ENCODE peak calls at places on chromosomes 5 and 9, in four cellular contexts. One of them, this sample, is unnamed.

GRCh38 chr9:70420267-70421019 is 6.0 kb upstream of the KLF9 start:
- DNase-seq in stimulated activated CD8-positive, alpha-beta memory T cell treated with anti-CD3 and anti-CD28 coated beads, Interleukin-4, amount 100 ng/mL, for 24 hours: peak
- DNase-seq in EH: peak
- DNase-seq in lower lobe of right lung: peak
- DNase-seq in this sample: peak

GRCh38 chr9:130651221-130651620 is 13.2 kb upstream of the PRDM12 start:
- DNase-seq in stimulated activated CD8-positive, alpha-beta memory T cell treated with anti-CD3 and anti-CD28 coated beads, Interleukin-4, amount 100 ng/mL, for 24 hours: no peak
- DNase-seq in EH: no peak
- DNase-seq in lower lobe of right lung: no peak
- DNase-seq in this sample: no peak

GRCh38 chr9:7154003-7154619 is 396.3 kb downstream of the KDM4C start:
- DNase-seq in stimulated activated CD8-positive, alpha-beta memory T cell treated with anti-CD3 and anti-CD28 coated beads, Interleukin-4, amount 100 ng/mL, for 24 hours: no peak
- DNase-seq in EH: no peak
- DNase-seq in lower lobe of right lung: no peak
- DNase-seq in this sample: no peak

GRCh38 chr9:127360205-127360604 is 36.8 kb upstream of the SLC2A8 start:
- DNase-seq in stimulated activated CD8-positive, alpha-beta memory T cell treated with anti-CD3 and anti-CD28 coated beads, Interleukin-4, amount 100 ng/mL, for 24 hours: no peak
- DNase-seq in EH: peak
- DNase-seq in lower lobe of right lung: no peak
- DNase-seq in this sample: no peak

GRCh38 chr5:134493461-134494055 is 31.9 kb upstream of the JADE2 start:
- DNase-seq in stimulated activated CD8-positive, alpha-beta memory T cell treated with anti-CD3 and anti-CD28 coated beads, Interleukin-4, amount 100 ng/mL, for 24 hours: no peak
- DNase-seq in EH: no peak
- DNase-seq in lower lobe of right lung: no peak
- DNase-seq in this sample: no peak

GRCh38 chr9:69452110-69452780 is 127.2 kb downstream of the ENTREP1 start:
- DNase-seq in stimulated activated CD8-positive, alpha-beta memory T cell treated with anti-CD3 and anti-CD28 coated beads, Interleukin-4, amount 100 ng/mL, for 24 hours: no peak
- DNase-seq in EH: no peak
- DNase-seq in lower lobe of right lung: no peak
- DNase-seq in this sample: no peak

GRCh38 chr9:91750343-91750742 is 199.7 kb downstream of the ROR2 start:
- DNase-seq in stimulated activated CD8-positive, alpha-beta memory T cell treated with anti-CD3 and anti-CD28 coated beads, Interleukin-4, amount 100 ng/mL, for 24 hours: no peak
- DNase-seq in EH: peak
- DNase-seq in lower lobe of right lung: no peak
- DNase-seq in this sample: no peak

GRCh38 chr9:129637102-129637501 is 4.8 kb downstream of the ASB6 start:
- DNase-seq in stimulated activated CD8-positive, alpha-beta memory T cell treated with anti-CD3 and anti-CD28 coated beads, Interleukin-4, amount 100 ng/mL, for 24 hours: no peak
- DNase-seq in EH: no peak
- DNase-seq in lower lobe of right lung: no peak
- DNase-seq in this sample: no peak

GRCh38 chr9:37060821-37061220 is 26.8 kb upstream of the PAX5 start:
- DNase-seq in stimulated activated CD8-positive, alpha-beta memory T cell treated with anti-CD3 and anti-CD28 coated beads, Interleukin-4, amount 100 ng/mL, for 24 hours: no peak
- DNase-seq in EH: no peak
- DNase-seq in lower lobe of right lung: no peak
- DNase-seq in this sample: no peak

GRCh38 chr5:135324160-135324559 is 74.9 kb downstream of the MACROH2A1 start:
- DNase-seq in stimulated activated CD8-positive, alpha-beta memory T cell treated with anti-CD3 and anti-CD28 coated beads, Interleukin-4, amount 100 ng/mL, for 24 hours: no peak
- DNase-seq in EH: no peak
- DNase-seq in lower lobe of right lung: no peak
- DNase-seq in this sample: no peak

GRCh38 chr5:151800527-151800926 is 28.8 kb downstream of the G3BP1 start:
- DNase-seq in stimulated activated CD8-positive, alpha-beta memory T cell treated with anti-CD3 and anti-CD28 coated beads, Interleukin-4, amount 100 ng/mL, for 24 hours: no peak
- DNase-seq in EH: no peak
- DNase-seq in lower lobe of right lung: no peak
- DNase-seq in this sample: no peak

GRCh38 chr5:175325681-175326080 is 118.3 kb downstream of the DRD1 start:
- DNase-seq in stimulated activated CD8-positive, alpha-beta memory T cell treated with anti-CD3 and anti-CD28 coated beads, Interleukin-4, amount 100 ng/mL, for 24 hours: no peak
- DNase-seq in EH: peak
- DNase-seq in lower lobe of right lung: no peak
- DNase-seq in this sample: no peak

GRCh38 chr9:97501177-97501971 is at the start of gene TMOD1:
- DNase-seq in stimulated activated CD8-positive, alpha-beta memory T cell treated with anti-CD3 and anti-CD28 coated beads, Interleukin-4, amount 100 ng/mL, for 24 hours: peak
- DNase-seq in EH: peak
- DNase-seq in lower lobe of right lung: peak
- DNase-seq in this sample: peak

GRCh38 chr9:84230355-84231136 is 110.0 kb downstream of the SLC28A3 start:
- DNase-seq in stimulated activated CD8-positive, alpha-beta memory T cell treated with anti-CD3 and anti-CD28 coated beads, Interleukin-4, amount 100 ng/mL, for 24 hours: no peak
- DNase-seq in EH: peak
- DNase-seq in lower lobe of right lung: no peak
- DNase-seq in this sample: no peak

GRCh38 chr5:75509956-75510355 is 1.5 kb downstream of the CERT1 start:
- DNase-seq in stimulated activated CD8-positive, alpha-beta memory T cell treated with anti-CD3 and anti-CD28 coated beads, Interleukin-4, amount 100 ng/mL, for 24 hours: no peak
- DNase-seq in EH: peak
- DNase-seq in lower lobe of right lung: peak
- DNase-seq in this sample: no peak

GRCh38 chr5:1330146-1330846 is 14.6 kb downstream of the CLPTM1L start:
- DNase-seq in stimulated activated CD8-positive, alpha-beta memory T cell treated with anti-CD3 and anti-CD28 coated beads, Interleukin-4, amount 100 ng/mL, for 24 hours: no peak
- DNase-seq in EH: no peak
- DNase-seq in lower lobe of right lung: peak
- DNase-seq in this sample: no peak